ENCODE peak calls at places on chromosomes 7 and 10, in nine cellular contexts. I, F, X, W, Y, Z, R, S and Q are unnamed samples.

GRCh38 chr7:113122657-113123252 is 4.4 kb upstream of the SMIM30 start:
- DNase-seq in I (no peak), Y (no peak), R (no peak), X (no peak), S (no peak), W (no peak), F (no peak), Z (no peak), Q (no peak)

GRCh38 chr7:27262121-27262520 is 19.5 kb downstream of the EVX1 start:
- DNase-seq in S (peak; percentile 21), Y (no peak), F (no peak), I (no peak), R (no peak), Z (no peak), X (no peak), W (no peak), Q (peak; percentile 60)

GRCh38 chr10:43395571-43396060 is 13.4 kb downstream of the HNRNPF start:
- DNase-seq in R (peak; percentile 90), X (peak; percentile 16), Y (no peak), F (no peak), S (no peak), I (no peak), Z (peak; percentile 29), W (peak; percentile 47), Q (no peak)

GRCh38 chr10:14481752-14482151 is 151.0 kb upstream of the FRMD4A start:
- DNase-seq in X (no peak), S (peak; percentile 48), F (no peak), W (no peak), I (no peak), Z (peak; percentile 24), Y (no peak), R (no peak), Q (no peak)

GRCh38 chr7:112089551-112089950 is 116.6 kb downstream of the DOCK4 start:
- DNase-seq in R (peak; percentile 5), F (no peak), Y (no peak), Z (no peak), I (no peak), S (no peak), W (no peak), X (no peak), Q (no peak)

GRCh38 chr7:120990468-120991118 is 2.1 kb downstream of the CPED1 start:
- DNase-seq in Z (peak; percentile 54), X (no peak), W (no peak), I (no peak), S (no peak), Y (no peak), R (no peak), F (no peak), Q (no peak)

GRCh38 chr10:35460852-35461460 is 124.6 kb downstream of the CCNY start:
- DNase-seq in W (no peak), I (no peak), F (no peak), X (no peak), Z (no peak), R (peak; percentile 6), Y (no peak), S (no peak), Q (no peak)

GRCh38 chr7:99197498-99197897 is 10.4 kb downstream of the KPNA7 start:
- DNase-seq in I (no peak), S (no peak), F (no peak), W (no peak), R (no peak), Y (no peak), X (no peak), Z (no peak), Q (no peak)